ENCODE peak calls at places on chromosomes 11 and 22, in six cellular contexts. F is mucosa of descending colon; D is posterior vena cava; C is ureter; R is stimulated activated naive CD8-positive, alpha-beta T cell treated with anti-CD3 and anti-CD28 coated beads, Interleukin-15, Interleukin-2, amounts not matched to agents 100 U/mL and 50 U/mL, for 24 hours; Y is thoracic aorta. U is an unnamed sample.
A peak's percentile ranks its signal among the peaks of the same experiment; 100 is the strongest.

GRCh38 chr11:35641206-35641885 is 21.2 kb upstream of the TRIM44 start:
- DNase-seq in D (no peak), F (no peak), Y (no peak), C (no peak), R (no peak), U (no peak)

GRCh38 chr22:19933328-19934241 is 8.0 kb upstream of the COMT start:
- DNase-seq in R (no peak), F (no peak), C (no peak), Y (no peak), D (peak; percentile 55), U (no peak)

GRCh38 chr11:126926376-126926791 is 74.2 kb downstream of the KIRREL3 start:
- DNase-seq in Y (no peak), D (no peak), C (no peak), R (no peak), F (no peak), U (no peak)

GRCh38 chr22:50282361-50283144 is 12.4 kb upstream of the MAPK11 start:
- DNase-seq in Y (no peak), F (no peak), R (no peak), D (no peak), C (peak; percentile 91), U (peak; percentile 90)

GRCh38 chr11:86117706-86118050 is 48.8 kb upstream of the PICALM start:
- DNase-seq in F (no peak), D (no peak), R (no peak), Y (no peak), C (no peak), U (no peak)

GRCh38 chr11:1546536-1547466 is 25.3 kb downstream of the DUSP8 start:
- DNase-seq in F (peak; percentile 69), D (no peak), Y (no peak), C (no peak), R (peak; percentile 66), U (no peak)

GRCh38 chr11:15815246-15816209 is 540.8 kb downstream of the SOX6 start:
- DNase-seq in C (no peak), Y (no peak), D (no peak), R (no peak), F (peak; percentile 62), U (no peak)

GRCh38 chr22:43088979-43089717 is at the start of gene TTLL1:
- DNase-seq in R (peak; percentile 93), C (peak; percentile 88), F (peak; percentile 93), Y (peak; percentile 43), D (peak; percentile 97), U (peak; percentile 76)

GRCh38 chr11:120197254-120197891 is 13.5 kb upstream of the OAF start:
- DNase-seq in D (peak; percentile 78), C (no peak), Y (no peak), F (peak; percentile 78), R (no peak), U (no peak)